ENCODE peak calls at places on chromosome 11, in eight cellular contexts. W, Z, N, P, C, S, J and V are unnamed samples. For H3K9me3 and H3K4me1, the result is how much of the 10 kb centered on the place peaks cover.

GRCh38 chr11:33773399-33774355 is 643 bp downstream of the FBXO3 start:
- DNase-seq in W (no peak), Z (peak), N (no peak), P (no peak), C (no peak), S (peak), J (no peak), V (peak)

GRCh38 chr11:34158661-34159060 is 53.2 kb downstream of the NAT10 start:
- DNase-seq in W (no peak), Z (no peak), N (no peak), P (no peak), C (no peak), S (no peak), J (no peak), V (no peak)

GRCh38 chr11:104005234-104005855 is 31.1 kb upstream of the DDI1 start:
- DNase-seq in W (no peak), Z (no peak), N (no peak), P (peak), C (no peak), S (no peak), J (no peak), V (no peak)

GRCh38 chr11:7577883-7578242 is 64.1 kb downstream of the PPFIBP2 start:
- DNase-seq in W (no peak), Z (no peak), N (no peak), P (peak), C (no peak), S (no peak), J (no peak), V (no peak)

GRCh38 chr11:118224512-118225180 is at the start of gene JAML:
- DNase-seq in W (no peak), Z (no peak), N (no peak), P (no peak), C (no peak), S (no peak), J (no peak), V (no peak)

GRCh38 chr11:1532606-1533341 is 39.3 kb downstream of the DUSP8 start:
- DNase-seq in W (no peak), Z (no peak), N (no peak), P (no peak), C (peak), S (no peak), J (no peak), V (no peak)

GRCh38 chr11:36056160-36056751 is 112.4 kb downstream of the LDLRAD3 start:
- DNase-seq in W (no peak), Z (no peak), N (no peak), P (peak), C (no peak), S (no peak), J (no peak), V (no peak)

GRCh38 chr11:62786318-62787004 is 741 bp upstream of the TMEM179B start:
- DNase-seq in W (peak), Z (peak), N (peak), P (peak), C (no peak), S (peak), J (peak), V (peak)

GRCh38 chr11:62546244-62546936 is at the start of gene AHNAK:
- DNase-seq in W (no peak), Z (peak), N (peak), P (peak), C (no peak), S (peak), J (peak), V (peak)

GRCh38 chr11:32340181-32340580 is 95.2 kb downstream of the WT1 start:
- DNase-seq in W (no peak), Z (no peak), N (no peak), P (no peak), C (no peak), S (no peak), J (no peak), V (no peak)

GRCh38 chr11:17548444-17548843 is 1.4 kb downstream of the OTOG start:
- DNase-seq in W (no peak), Z (no peak), N (no peak), P (no peak), C (no peak), S (no peak), J (no peak), V (no peak)

GRCh38 chr11:123239371-123240150 is 44.5 kb upstream of the CLMP start:
- DNase-seq in W (no peak), Z (no peak), N (no peak), P (peak), C (no peak), S (no peak), J (no peak), V (no peak)

GRCh38 chr11:129950319-129951034 is 52.2 kb downstream of the PRDM10 start:
- DNase-seq in W (no peak), Z (peak), N (no peak), P (no peak), C (no peak), S (no peak), J (no peak), V (peak)

GRCh38 chr11:313787-314547 is at the start of gene IFITM1:
- DNase-seq in W (no peak), Z (no peak), N (peak), P (peak), C (no peak), S (peak), J (peak), V (peak)

GRCh38 chr11:22415481-22415880 is 77.3 kb downstream of the SLC17A6 start:
- DNase-seq in W (no peak), Z (no peak), N (no peak), P (no peak), C (no peak), S (no peak), J (no peak), V (no peak)

GRCh38 chr11:64675417-64676252 is 47.4 kb downstream of the NRXN2 start:
- DNase-seq in W (no peak), Z (peak), N (peak), P (peak), C (no peak), S (no peak), J (no peak), V (no peak)

GRCh38 chr11:112298535-112298934 is 37.9 kb upstream of the PLET1 start:
- DNase-seq in W (no peak), Z (peak), N (peak), P (no peak), C (no peak), S (no peak), J (peak), V (no peak)

GRCh38 chr11:64250875-64251721 is at the start of gene PLCB3:
- DNase-seq in W (no peak), Z (peak), N (peak), P (peak), C (no peak), S (peak), J (no peak), V (peak)

GRCh38 chr11:76419896-76420295 is 24.9 kb upstream of the EMSY start:
- DNase-seq in W (no peak), Z (no peak), N (no peak), P (peak), C (no peak), S (no peak), J (no peak), V (no peak)

GRCh38 chr11:123856444-123856843 is 29.0 kb downstream of the TMEM225 start:
- DNase-seq in W (no peak), Z (no peak), N (no peak), P (peak), C (no peak), S (no peak), J (no peak), V (no peak)

GRCh38 chr11:124612567-124613245 is 1.5 kb downstream of the PANX3 start:
- DNase-seq in W (no peak), Z (no peak), N (no peak), P (no peak), C (no peak), S (no peak), J (no peak), V (no peak)

GRCh38 chr11:105181521-105181920 is 42.0 kb upstream of the CARD18 start:
- DNase-seq in W (no peak), Z (no peak), N (no peak), P (no peak), C (no peak), S (no peak), J (no peak), V (no peak)

GRCh38 chr11:29844701-29845379 is 172.0 kb downstream of the KCNA4 start:
- DNase-seq in W (no peak), Z (no peak), N (no peak), P (no peak), C (no peak), S (no peak), J (no peak), V (no peak)
- H3K9me3 ChIP-seq in W (under half), Z (under half), N (under half), P (under half), C (under half), S (under half), J (under half), V (under half)

GRCh38 chr11:58579192-58580129 is 598 bp downstream of the ZFP91 start:
- DNase-seq in W (peak), Z (peak), N (peak), P (peak), C (no peak), S (peak), J (peak), V (peak)

GRCh38 chr11:58577441-58578135 is 1.3 kb upstream of the ZFP91 start:
- DNase-seq in W (peak), Z (peak), N (peak), P (peak), C (peak), S (peak), J (peak), V (peak)

GRCh38 chr11:58578136-58578634 is 678 bp upstream of the ZFP91 start:
- DNase-seq in W (peak), Z (peak), N (peak), P (peak), C (peak), S (peak), J (peak), V (peak)

GRCh38 chr11:58580311-58580710 is 1.4 kb downstream of the ZFP91 start:
- DNase-seq in W (no peak), Z (no peak), N (no peak), P (no peak), C (no peak), S (no peak), J (no peak), V (no peak)

GRCh38 chr11:58578635-58579191 is at the start of gene ZFP91:
- DNase-seq in W (peak), Z (peak), N (peak), P (peak), C (peak), S (peak), J (peak), V (peak)
- H3K4me1 ChIP-seq in W (under half), Z (half or more), N (half or more), P (half or more), C (half or more), S (half or more), J (under half), V (half or more)

DNA sequence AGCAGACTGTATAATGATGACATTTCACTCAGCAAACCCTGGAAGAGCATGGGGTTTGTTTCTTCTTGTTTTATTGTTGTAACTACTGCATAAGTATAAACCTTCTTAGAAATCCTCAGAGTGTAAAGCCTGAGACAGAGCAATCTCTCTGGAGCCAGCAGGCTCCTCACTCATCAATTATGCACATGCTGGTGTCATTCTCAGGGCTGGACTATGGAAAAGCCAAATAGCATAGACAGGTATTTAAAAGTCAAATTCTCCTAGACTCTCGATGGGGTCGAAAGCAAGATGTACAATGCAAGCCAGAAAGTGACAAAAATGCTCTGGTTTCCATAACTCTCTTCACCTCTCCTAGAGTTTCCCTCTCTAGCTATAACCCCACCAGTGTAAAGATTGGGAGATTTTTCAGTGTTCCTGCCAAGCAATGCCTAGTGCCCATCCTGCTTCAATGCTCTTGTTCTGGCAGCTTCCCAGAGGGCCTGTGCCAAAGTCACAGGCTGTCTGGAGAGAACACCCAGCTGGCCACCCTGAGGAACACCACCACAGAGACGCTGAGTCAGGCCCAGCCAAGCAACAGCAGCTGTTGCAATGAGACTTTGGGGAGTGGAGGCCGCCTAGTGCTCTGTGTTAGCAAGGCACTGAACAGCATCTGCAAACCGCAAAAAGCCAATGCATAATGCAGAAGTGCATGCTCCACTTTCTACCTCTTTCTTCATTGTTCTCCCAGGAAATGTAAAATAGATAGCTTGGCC is 167.9 kb downstream of the NXPE2 start:
- DNase-seq in W (no peak), Z (peak), N (peak), P (no peak), C (no peak), S (no peak), J (no peak), V (no peak)
- TF ChIP-seq CTCF in W (no peak), Z (peak), N (no peak), P (no peak), C (no peak), S (no peak), J (no peak), V (no peak)

GRCh38 chr11:50073113-50074105 is 40.7 kb downstream of the OR4C45 start:
- DNase-seq in W (no peak), Z (no peak), N (no peak), P (no peak), C (no peak), S (no peak), J (no peak), V (no peak)

GRCh38 chr11:50074161-50074560 is 41.5 kb downstream of the OR4C45 start:
- DNase-seq in W (no peak), Z (no peak), N (no peak), P (no peak), C (no peak), S (no peak), J (no peak), V (no peak)

GRCh38 chr11:50071584-50072225 is 39.0 kb downstream of the OR4C45 start:
- DNase-seq in W (no peak), Z (no peak), N (no peak), P (no peak), C (no peak), S (no peak), J (no peak), V (no peak)

GRCh38 chr11:50070389-50070788 is 37.7 kb downstream of the OR4C45 start:
- DNase-seq in W (no peak), Z (no peak), N (no peak), P (no peak), C (no peak), S (no peak), J (no peak), V (no peak)

GRCh38 chr11:50072226-50073112 is 39.8 kb downstream of the OR4C45 start:
- DNase-seq in W (no peak), Z (no peak), N (no peak), P (no peak), C (no peak), S (no peak), J (no peak), V (no peak)
- H3K9me3 ChIP-seq in W (under half), Z (under half), N (under half), P (under half), C (under half), S (half or more), J (under half), V (under half)

GRCh38 chr11:102205805-102206204 is 95.6 kb downstream of the YAP1 start:
- DNase-seq in W (no peak), Z (no peak), N (no peak), P (no peak), C (no peak), S (no peak), J (no peak), V (no peak)

GRCh38 chr11:102202972-102203371 is 92.7 kb downstream of the YAP1 start:
- DNase-seq in W (no peak), Z (no peak), N (no peak), P (no peak), C (no peak), S (no peak), J (no peak), V (no peak)

GRCh38 chr11:102201776-102202175 is 91.5 kb downstream of the YAP1 start:
- DNase-seq in W (no peak), Z (no peak), N (no peak), P (no peak), C (no peak), S (no peak), J (no peak), V (no peak)

GRCh38 chr11:102199673-102200072 is 89.4 kb downstream of the YAP1 start:
- DNase-seq in W (no peak), Z (no peak), N (no peak), P (no peak), C (no peak), S (no peak), J (no peak), V (no peak)

DNA sequence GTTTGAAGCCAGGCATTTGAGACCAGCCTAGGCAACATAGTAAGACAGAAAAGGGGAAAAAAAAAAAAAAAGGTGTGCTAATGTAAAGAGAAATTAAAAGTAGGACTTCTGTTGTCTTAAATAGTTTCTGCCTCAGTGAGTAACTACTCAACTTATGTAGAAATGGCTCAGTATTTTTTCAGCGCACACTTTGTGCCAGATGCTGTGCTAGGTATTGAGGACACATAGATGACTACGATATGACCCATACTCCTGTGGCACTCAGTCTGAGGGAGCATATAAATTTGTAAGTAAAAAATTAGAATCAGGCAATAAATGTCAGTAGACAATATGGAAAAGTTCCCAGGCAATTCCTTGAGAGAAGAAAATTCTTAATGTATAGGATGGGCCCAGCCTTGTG is 93.9 kb downstream of the YAP1 start:
- DNase-seq in W (no peak), Z (no peak), N (no peak), P (peak), C (no peak), S (no peak), J (no peak), V (no peak)
- H3K4me1 ChIP-seq in W (under half), Z (under half), N (under half), P (under half), C (under half), S (under half), J (under half), V (under half)

GRCh38 chr11:84962018-84962417 is 665.1 kb downstream of the DLG2 start:
- DNase-seq in W (no peak), Z (no peak), N (no peak), P (no peak), C (no peak), S (no peak), J (no peak), V (no peak)

GRCh38 chr11:84965484-84965883 is 661.7 kb downstream of the DLG2 start:
- DNase-seq in W (no peak), Z (no peak), N (no peak), P (no peak), C (no peak), S (no peak), J (no peak), V (no peak)

GRCh38 chr11:84969103-84969502 is 658.0 kb downstream of the DLG2 start:
- DNase-seq in W (no peak), Z (no peak), N (no peak), P (no peak), C (no peak), S (no peak), J (no peak), V (no peak)

GRCh38 chr11:84958295-84958694 is 668.8 kb downstream of the DLG2 start:
- DNase-seq in W (no peak), Z (no peak), N (no peak), P (peak), C (no peak), S (no peak), J (no peak), V (no peak)

GRCh38 chr11:84963240-84963639 is 663.9 kb downstream of the DLG2 start:
- DNase-seq in W (no peak), Z (no peak), N (no peak), P (no peak), C (no peak), S (no peak), J (no peak), V (no peak)
- TF ChIP-seq CTCF in W (no peak), Z (no peak), N (no peak), P (no peak), C (no peak), S (no peak), J (no peak), V (no peak)

DNA sequence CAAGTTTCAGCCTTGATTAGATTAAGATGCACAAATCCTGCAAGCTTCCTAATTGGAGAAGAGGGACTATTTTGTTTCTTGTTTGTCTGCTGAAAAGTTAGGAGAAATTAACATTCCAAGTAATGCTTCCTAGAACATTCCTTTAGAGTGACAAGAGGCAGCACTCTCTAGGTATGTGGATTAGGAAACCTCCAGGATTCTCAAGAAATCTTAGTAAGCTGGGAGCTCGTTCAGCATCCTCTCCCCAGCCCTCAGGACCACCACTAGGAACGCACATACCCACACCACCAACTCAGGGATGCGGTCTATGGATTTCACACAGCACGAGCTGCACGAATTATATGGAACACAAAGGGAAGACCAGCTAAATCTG is 52.9 kb downstream of the NCAPD3 start:
- DNase-seq in W (no peak), Z (no peak), N (no peak), P (no peak), C (no peak), S (no peak), J (no peak), V (no peak)
- H3K9me3 ChIP-seq in W (under half), Z (under half), N (under half), P (under half), C (under half), S (under half), J (under half), V (under half)

DNA sequence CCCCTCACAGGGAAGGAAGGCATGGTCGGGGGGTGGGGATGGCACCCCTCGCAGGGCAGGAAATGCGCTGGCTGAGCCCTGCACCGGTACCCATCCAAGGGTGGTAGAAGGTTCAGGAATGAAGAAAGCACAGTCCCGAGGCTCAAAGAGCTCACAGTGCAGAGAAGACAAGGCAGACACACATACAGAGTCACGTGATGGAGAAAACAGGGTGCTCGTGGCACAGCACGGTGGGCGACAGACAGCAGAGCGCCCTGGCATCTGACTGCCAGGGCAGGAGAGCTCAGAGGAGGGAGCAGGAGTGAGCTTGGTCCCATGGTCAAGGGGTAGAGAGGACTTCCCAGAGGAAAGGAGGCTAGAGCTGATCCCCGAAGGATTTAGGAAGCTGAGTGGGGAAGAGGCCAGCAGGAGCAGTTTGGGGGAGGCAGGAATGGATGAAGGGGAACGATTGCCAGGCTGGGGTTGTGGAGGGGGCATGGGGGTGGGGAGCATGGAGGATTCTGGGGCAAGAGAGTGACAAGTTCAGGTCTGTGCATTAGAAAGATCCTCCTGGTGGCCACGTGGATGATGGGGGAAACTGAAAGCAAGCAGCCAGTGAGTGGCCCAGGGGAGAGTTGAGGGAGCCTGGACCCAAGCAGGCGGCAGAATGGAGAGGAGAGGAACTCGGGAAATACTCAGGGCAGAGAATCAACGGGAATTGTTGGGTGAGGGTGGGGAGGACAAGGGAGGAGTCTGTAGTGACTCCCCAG is 43.9 kb downstream of the PDE2A start:
- DNase-seq in W (no peak), Z (no peak), N (no peak), P (no peak), C (no peak), S (no peak), J (no peak), V (no peak)
- H3K4me1 ChIP-seq in W (under half), Z (under half), N (half or more), P (under half), C (under half), S (half or more), J (under half), V (under half)